ENCODE peak calls at places on chromosomes 6 and 20, in seven cellular contexts. One of them, this sample, is unnamed.

GRCh38 chr20:59706106-59706693 is 101.9 kb downstream of the PHACTR3 start:
- DNase-seq in A172: no peak
- DNase-seq in CD8-positive, alpha-beta T cell: no peak
- DNase-seq in RWPE1: no peak
- DNase-seq in MM.1S: no peak
- DNase-seq in activated CD4-positive, alpha-beta T cell treated with anti-CD3 and anti-CD28 coated beads for 48 hours: no peak
- DNase-seq in NCI-H2029 treated with DMSO at 0.1 percent for 48 hours: no peak
- DNase-seq in this sample: no peak

GRCh38 chr20:44388466-44389023 is 33.0 kb downstream of the HNF4A start:
- DNase-seq in MM.1S: peak
- DNase-seq in CD8-positive, alpha-beta T cell: peak
- DNase-seq in A172: peak
- DNase-seq in NCI-H2029 treated with DMSO at 0.1 percent for 48 hours: peak
- DNase-seq in activated CD4-positive, alpha-beta T cell treated with anti-CD3 and anti-CD28 coated beads for 48 hours: peak
- DNase-seq in RWPE1: peak
- DNase-seq in this sample: peak

GRCh38 chr6:82415820-82416219 is 52.2 kb downstream of the TPBG start:
- DNase-seq in RWPE1: no peak
- DNase-seq in NCI-H2029 treated with DMSO at 0.1 percent for 48 hours: peak
- DNase-seq in activated CD4-positive, alpha-beta T cell treated with anti-CD3 and anti-CD28 coated beads for 48 hours: no peak
- DNase-seq in MM.1S: no peak
- DNase-seq in A172: peak
- DNase-seq in CD8-positive, alpha-beta T cell: no peak
- DNase-seq in this sample: peak

GRCh38 chr20:3330046-3330741 is 77.3 kb downstream of the DNAAF9 start:
- DNase-seq in MM.1S: no peak
- DNase-seq in activated CD4-positive, alpha-beta T cell treated with anti-CD3 and anti-CD28 coated beads for 48 hours: no peak
- DNase-seq in CD8-positive, alpha-beta T cell: no peak
- DNase-seq in NCI-H2029 treated with DMSO at 0.1 percent for 48 hours: no peak
- DNase-seq in A172: no peak
- DNase-seq in RWPE1: no peak
- DNase-seq in this sample: no peak

GRCh38 chr6:27892596-27893058 is 19.6 kb downstream of the OR2B2 start:
- DNase-seq in A172: peak
- DNase-seq in activated CD4-positive, alpha-beta T cell treated with anti-CD3 and anti-CD28 coated beads for 48 hours: no peak
- DNase-seq in RWPE1: no peak
- DNase-seq in NCI-H2029 treated with DMSO at 0.1 percent for 48 hours: no peak
- DNase-seq in MM.1S: no peak
- DNase-seq in CD8-positive, alpha-beta T cell: no peak
- DNase-seq in this sample: no peak

GRCh38 chr6:8530775-8531435 is 95.6 kb upstream of the SLC35B3 start:
- DNase-seq in RWPE1: no peak
- DNase-seq in NCI-H2029 treated with DMSO at 0.1 percent for 48 hours: peak
- DNase-seq in CD8-positive, alpha-beta T cell: no peak
- DNase-seq in A172: no peak
- DNase-seq in MM.1S: no peak
- DNase-seq in activated CD4-positive, alpha-beta T cell treated with anti-CD3 and anti-CD28 coated beads for 48 hours: no peak
- DNase-seq in this sample: no peak

GRCh38 chr20:4245542-4245941 is 230.2 kb upstream of the RNF24 start:
- DNase-seq in A172: no peak
- DNase-seq in MM.1S: no peak
- DNase-seq in NCI-H2029 treated with DMSO at 0.1 percent for 48 hours: no peak
- DNase-seq in RWPE1: no peak
- DNase-seq in activated CD4-positive, alpha-beta T cell treated with anti-CD3 and anti-CD28 coated beads for 48 hours: no peak
- DNase-seq in CD8-positive, alpha-beta T cell: no peak
- DNase-seq in this sample: no peak

GRCh38 chr6:134314236-134314821 is 3.6 kb downstream of the SGK1 start:
- DNase-seq in activated CD4-positive, alpha-beta T cell treated with anti-CD3 and anti-CD28 coated beads for 48 hours: no peak
- DNase-seq in RWPE1: no peak
- DNase-seq in NCI-H2029 treated with DMSO at 0.1 percent for 48 hours: no peak
- DNase-seq in CD8-positive, alpha-beta T cell: no peak
- DNase-seq in MM.1S: no peak
- DNase-seq in A172: no peak
- DNase-seq in this sample: no peak

GRCh38 chr6:107495196-107495643 is 5.3 kb downstream of the SOBP start:
- DNase-seq in activated CD4-positive, alpha-beta T cell treated with anti-CD3 and anti-CD28 coated beads for 48 hours: no peak
- DNase-seq in CD8-positive, alpha-beta T cell: no peak
- DNase-seq in NCI-H2029 treated with DMSO at 0.1 percent for 48 hours: peak
- DNase-seq in A172: no peak
- DNase-seq in MM.1S: no peak
- DNase-seq in RWPE1: no peak
- DNase-seq in this sample: no peak

GRCh38 chr20:35856866-35857265 is 85.1 kb downstream of the PHF20 start:
- DNase-seq in RWPE1: no peak
- DNase-seq in CD8-positive, alpha-beta T cell: no peak
- DNase-seq in NCI-H2029 treated with DMSO at 0.1 percent for 48 hours: no peak
- DNase-seq in MM.1S: no peak
- DNase-seq in A172: no peak
- DNase-seq in activated CD4-positive, alpha-beta T cell treated with anti-CD3 and anti-CD28 coated beads for 48 hours: no peak
- DNase-seq in this sample: no peak

GRCh38 chr20:43963872-43964791 is 49.5 kb downstream of the TOX2 start:
- DNase-seq in A172: peak
- DNase-seq in NCI-H2029 treated with DMSO at 0.1 percent for 48 hours: peak
- DNase-seq in CD8-positive, alpha-beta T cell: peak
- DNase-seq in MM.1S: peak
- DNase-seq in RWPE1: no peak
- DNase-seq in activated CD4-positive, alpha-beta T cell treated with anti-CD3 and anti-CD28 coated beads for 48 hours: peak
- DNase-seq in this sample: no peak

GRCh38 chr6:158807515-158808441 is 11.4 kb downstream of the EZR start:
- DNase-seq in NCI-H2029 treated with DMSO at 0.1 percent for 48 hours: no peak
- DNase-seq in RWPE1: no peak
- DNase-seq in activated CD4-positive, alpha-beta T cell treated with anti-CD3 and anti-CD28 coated beads for 48 hours: no peak
- DNase-seq in A172: no peak
- DNase-seq in CD8-positive, alpha-beta T cell: no peak
- DNase-seq in MM.1S: no peak
- DNase-seq in this sample: peak

GRCh38 chr20:59191756-59192532 is 28.3 kb downstream of the ZNF831 start:
- DNase-seq in NCI-H2029 treated with DMSO at 0.1 percent for 48 hours: no peak
- DNase-seq in activated CD4-positive, alpha-beta T cell treated with anti-CD3 and anti-CD28 coated beads for 48 hours: no peak
- DNase-seq in CD8-positive, alpha-beta T cell: no peak
- DNase-seq in RWPE1: no peak
- DNase-seq in A172: no peak
- DNase-seq in MM.1S: no peak
- DNase-seq in this sample: no peak

GRCh38 chr20:58987790-58988564 is 6.9 kb downstream of the NELFCD start:
- DNase-seq in NCI-H2029 treated with DMSO at 0.1 percent for 48 hours: no peak
- DNase-seq in A172: no peak
- DNase-seq in RWPE1: no peak
- DNase-seq in activated CD4-positive, alpha-beta T cell treated with anti-CD3 and anti-CD28 coated beads for 48 hours: no peak
- DNase-seq in MM.1S: no peak
- DNase-seq in CD8-positive, alpha-beta T cell: no peak
- DNase-seq in this sample: no peak

GRCh38 chr20:7410150-7410549 is 530.1 kb downstream of the HAO1 start:
- DNase-seq in activated CD4-positive, alpha-beta T cell treated with anti-CD3 and anti-CD28 coated beads for 48 hours: no peak
- DNase-seq in NCI-H2029 treated with DMSO at 0.1 percent for 48 hours: no peak
- DNase-seq in RWPE1: no peak
- DNase-seq in MM.1S: no peak
- DNase-seq in CD8-positive, alpha-beta T cell: no peak
- DNase-seq in A172: no peak
- DNase-seq in this sample: no peak